ENCODE peak calls at places on chromosomes 1 and 21, in eight cellular contexts. A is stimulated activated effector memory CD8-positive, alpha-beta T cell treated with anti-CD3 and anti-CD28 coated beads, Interleukin-12 subunit alpha, Interleukin-12 subunit beta, amount 100 ng/mL, for 72 hours; V is cortex of kidney; G is lower leg skin; D is GM03348; C is left kidney; B is HT1080; U is GM12865. L is an unnamed sample.
A peak's percentile ranks its signal among the peaks of the same experiment; 100 is the strongest.

GRCh38 chr1:50098490-50099109 is 10.1 kb upstream of the ELAVL4 start:
- DNase-seq in A (no peak), V (no peak), G (no peak), D (no peak), C (peak; percentile 85), B (no peak), U (no peak), L (no peak)

GRCh38 chr21:35811115-35811806 is 249.1 kb downstream of the SETD4 start:
- DNase-seq in A (no peak), V (no peak), G (no peak), D (no peak), C (no peak), B (no peak), U (no peak), L (peak; percentile 18)

GRCh38 chr1:56028244-56028643 is 551.1 kb downstream of the PLPP3 start:
- DNase-seq in A (no peak), V (no peak), G (no peak), D (no peak), C (no peak), B (no peak), U (peak; percentile 65), L (no peak)

GRCh38 chr1:61524206-61524605 is 200.7 kb downstream of the TM2D1 start:
- DNase-seq in A (no peak), V (no peak), G (no peak), D (no peak), C (peak; percentile 6), B (no peak), U (no peak), L (no peak)

GRCh38 chr21:44454747-44455523 is at the start of gene LRRC3:
- DNase-seq in A (peak; percentile 76), V (no peak), G (peak; percentile 75), D (peak; percentile 93), C (peak; percentile 97), B (no peak), U (peak; percentile 86), L (peak; percentile 70)

GRCh38 chr1:8844421-8845063 is 27.1 kb upstream of the RERE start:
- DNase-seq in A (no peak), V (no peak), G (no peak), D (no peak), C (peak; percentile 34), B (no peak), U (no peak), L (no peak)

GRCh38 chr1:108831225-108831624 is 25.7 kb downstream of the AKNAD1 start:
- DNase-seq in A (no peak), V (no peak), G (no peak), D (peak; percentile 62), C (no peak), B (peak; percentile 64), U (no peak), L (no peak)

GRCh38 chr1:246434335-246434734 is 72.7 kb downstream of the SMYD3 start:
- DNase-seq in A (no peak), V (no peak), G (no peak), D (no peak), C (no peak), B (no peak), U (no peak), L (no peak)

GRCh38 chr21:32192291-32192690 is 86.6 kb downstream of the MIS18A start:
- DNase-seq in A (peak; percentile 41), V (no peak), G (no peak), D (no peak), C (no peak), B (no peak), U (no peak), L (no peak)

GRCh38 chr1:51948491-51948915 is 42.0 kb downstream of the RAB3B start:
- DNase-seq in A (no peak), V (no peak), G (no peak), D (no peak), C (no peak), B (no peak), U (no peak), L (no peak)

GRCh38 chr1:186206046-186206564 is 168.9 kb downstream of the TPR start:
- DNase-seq in A (no peak), V (no peak), G (no peak), D (no peak), C (no peak), B (no peak), U (no peak), L (no peak)

GRCh38 chr1:30754684-30755171 is 2.8 kb downstream of the LAPTM5 start:
- DNase-seq in A (peak; percentile 65), V (no peak), G (no peak), D (no peak), C (peak; percentile 43), B (no peak), U (peak; percentile 94), L (no peak)

GRCh38 chr1:227748496-227749182 is 13.4 kb downstream of the SNAP47 start:
- DNase-seq in A (no peak), V (no peak), G (no peak), D (no peak), C (no peak), B (no peak), U (no peak), L (no peak)

GRCh38 chr1:17350053-17350452 is 21.9 kb upstream of the PADI6 start:
- DNase-seq in A (no peak), V (no peak), G (no peak), D (no peak), C (peak; percentile 64), B (no peak), U (no peak), L (no peak)

GRCh38 chr1:234998174-234998741 is 130.4 kb downstream of the TOMM20 start:
- DNase-seq in A (no peak), V (no peak), G (peak; percentile 79), D (no peak), C (peak; percentile 82), B (peak; percentile 88), U (no peak), L (peak; percentile 83)

GRCh38 chr21:40846057-40846456 is 901 bp downstream of the DSCAM start:
- DNase-seq in A (no peak), V (no peak), G (no peak), D (no peak), C (no peak), B (no peak), U (no peak), L (no peak)

GRCh38 chr1:10170362-10170665 is 40.1 kb upstream of the KIF1B start:
- DNase-seq in A (no peak), V (no peak), G (no peak), D (no peak), C (no peak), B (no peak), U (peak; percentile 72), L (no peak)

GRCh38 chr1:54459714-54460113 is 53.5 kb upstream of the SSBP3 start:
- DNase-seq in A (no peak), V (no peak), G (no peak), D (no peak), C (peak; percentile 75), B (no peak), U (no peak), L (peak; percentile 81)

GRCh38 chr1:25610822-25611630 is 5.6 kb upstream of the MAN1C1 start:
- DNase-seq in A (no peak), V (no peak), G (no peak), D (peak; percentile 27), C (no peak), B (peak; percentile 31), U (peak; percentile 35), L (no peak)

GRCh38 chr1:175884369-175884768 is 141.0 kb upstream of the TNR start:
- DNase-seq in A (no peak), V (no peak), G (no peak), D (no peak), C (peak; percentile 51), B (no peak), U (no peak), L (no peak)

GRCh38 chr1:8643542-8644536 is 173.6 kb downstream of the RERE start:
- DNase-seq in A (no peak), V (no peak), G (no peak), D (no peak), C (no peak), B (no peak), U (peak; percentile 92), L (no peak)

GRCh38 chr1:218570456-218570855 is 225.3 kb downstream of the TGFB2 start:
- DNase-seq in A (no peak), V (no peak), G (no peak), D (no peak), C (no peak), B (no peak), U (no peak), L (no peak)

GRCh38 chr1:230157409-230158390 is 90.7 kb downstream of the GALNT2 start:
- DNase-seq in A (no peak), V (no peak), G (no peak), D (no peak), C (no peak), B (no peak), U (no peak), L (peak; percentile 11)

GRCh38 chr1:65703853-65704252 is 88.8 kb upstream of the PDE4B start:
- DNase-seq in A (no peak), V (no peak), G (no peak), D (no peak), C (no peak), B (no peak), U (peak; percentile 14), L (no peak)